ENCODE peak calls at places on chromosome 16, in ten cellular contexts. L is breast epithelium, E is transverse colon, X is esophagus muscularis mucosa, N is fibroblast of lung, O is ascending aorta, I is tibial nerve, W is H9, R is endothelial cell, T is lower leg skin. Q is an unnamed sample.

GRCh38 chr16:27188633-27189032 is 14.7 kb upstream of the KDM8 start:
- DNase-seq in L (no peak), E (no peak), X (no peak), N (no peak), O (no peak), I (no peak), W (no peak), R (no peak), T (no peak), Q (no peak)

GRCh38 chr16:2814757-2815298 is 2.2 kb upstream of the PRSS21 start:
- DNase-seq in L (no peak), E (peak; percentile 4), X (no peak), N (no peak), O (no peak), I (no peak), W (no peak), R (no peak), T (no peak), Q (no peak)

GRCh38 chr16:56608876-56609462 is 585 bp downstream of the MT2A start:
- DNase-seq in L (no peak), E (no peak), X (no peak), N (no peak), O (no peak), I (no peak), W (no peak), R (no peak), T (no peak), Q (no peak)

GRCh38 chr16:76228546-76229146 is 48.6 kb upstream of the CNTNAP4 start:
- DNase-seq in L (no peak), E (no peak), X (no peak), N (no peak), O (no peak), I (no peak), W (no peak), R (no peak), T (no peak), Q (no peak)

GRCh38 chr16:57564571-57565270 is 22.3 kb downstream of the ADGRG5 start:
- DNase-seq in L (peak; percentile 10), E (no peak), X (no peak), N (peak; percentile 41), O (no peak), I (no peak), W (no peak), R (no peak), T (no peak), Q (peak; percentile 48)

GRCh38 chr16:55058576-55058975 is 127.9 kb downstream of the IRX5 start:
- DNase-seq in L (no peak), E (no peak), X (no peak), N (no peak), O (no peak), I (no peak), W (no peak), R (no peak), T (peak; percentile 72), Q (no peak)

GRCh38 chr16:88626646-88627045 is 11.7 kb upstream of the IL17C start:
- DNase-seq in L (no peak), E (no peak), X (no peak), N (no peak), O (no peak), I (no peak), W (no peak), R (no peak), T (no peak), Q (no peak)

GRCh38 chr16:3467920-3468319 is 24.4 kb downstream of the NAA60 start:
- DNase-seq in L (no peak), E (no peak), X (no peak), N (peak; percentile 58), O (no peak), I (no peak), W (no peak), R (no peak), T (no peak), Q (no peak)

GRCh38 chr16:77767826-77768225 is 20.5 kb upstream of the VAT1L start:
- DNase-seq in L (no peak), E (no peak), X (no peak), N (no peak), O (no peak), I (no peak), W (no peak), R (no peak), T (no peak), Q (no peak)

GRCh38 chr16:68384293-68385255 is 63.7 kb downstream of the SMPD3 start:
- DNase-seq in L (no peak), E (no peak), X (no peak), N (no peak), O (no peak), I (no peak), W (peak; percentile 69), R (no peak), T (no peak), Q (no peak)

GRCh38 chr16:1309888-1310831 is 724 bp downstream of the UBE2I start:
- DNase-seq in L (peak; percentile 44), E (peak; percentile 65), X (no peak), N (peak; percentile 47), O (no peak), I (peak; percentile 45), W (no peak), R (no peak), T (peak; percentile 95), Q (no peak)

GRCh38 chr16:11049396-11050059 is 105.2 kb downstream of the CLEC16A start:
- DNase-seq in L (no peak), E (no peak), X (no peak), N (no peak), O (no peak), I (no peak), W (peak; percentile 42), R (no peak), T (peak; percentile 49), Q (no peak)

GRCh38 chr16:74449470-74449869 is 28.2 kb upstream of the CLEC18B start:
- DNase-seq in L (no peak), E (peak; percentile 30), X (no peak), N (no peak), O (no peak), I (peak; percentile 27), W (no peak), R (no peak), T (no peak), Q (no peak)
- TF ChIP-seq CTCF in L (no peak), E (no peak), X (no peak), N (peak; percentile 19), O (no peak), I (no peak), W (no peak), R (no peak), T (no peak), Q (no peak)

DNA sequence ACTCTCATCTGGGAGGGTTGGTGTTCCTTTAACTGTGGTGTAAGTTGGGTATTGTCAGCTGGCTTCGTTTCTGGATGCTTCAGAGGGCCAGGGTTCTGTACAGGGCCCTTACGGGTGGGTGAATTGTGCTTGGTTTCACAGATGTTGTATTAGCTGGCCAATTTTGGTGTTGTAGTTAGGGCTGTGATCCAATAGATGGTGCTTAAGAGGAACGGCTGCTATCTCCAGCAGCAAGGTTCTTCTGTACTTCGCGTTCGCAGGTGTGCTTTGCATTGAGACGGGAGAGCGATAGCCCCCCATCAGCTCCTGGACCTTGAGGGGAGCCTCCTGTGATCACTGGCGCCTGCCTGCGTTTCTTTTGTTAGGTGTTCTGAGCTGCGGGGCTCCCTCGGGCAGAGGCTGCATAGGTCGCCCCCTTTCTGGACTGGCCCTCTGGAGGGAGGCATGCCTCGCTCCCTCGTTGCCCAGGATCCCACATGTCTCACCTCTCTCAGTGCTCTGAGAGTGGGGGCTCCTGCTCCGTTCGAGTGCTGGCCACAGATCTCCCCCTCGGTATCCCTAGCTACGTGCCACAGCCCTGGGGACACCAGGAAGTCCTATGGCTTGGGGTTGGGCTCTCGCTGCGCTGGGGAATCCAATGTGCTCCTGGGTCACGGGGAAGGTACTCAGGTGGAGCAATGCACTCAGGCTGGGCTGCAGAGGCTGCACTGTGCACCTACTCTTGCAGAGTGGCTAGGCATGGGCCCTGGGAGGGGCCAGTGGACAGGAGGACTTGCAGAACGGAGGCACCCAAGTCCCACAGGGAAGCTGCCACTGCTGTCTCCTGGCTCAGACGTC is 844 bp upstream of the PRDM7 start:
- DNase-seq in L (peak; percentile 32), E (peak; percentile 34), X (no peak), N (peak; percentile 42), O (no peak), I (no peak), W (peak; percentile 40), R (no peak), T (peak; percentile 83), Q (no peak)
- TF ChIP-seq CTCF in L (no peak), E (no peak), X (no peak), N (no peak), O (no peak), I (no peak), W (peak; percentile 32), R (no peak), T (no peak), Q (peak; percentile 24)

DNA sequence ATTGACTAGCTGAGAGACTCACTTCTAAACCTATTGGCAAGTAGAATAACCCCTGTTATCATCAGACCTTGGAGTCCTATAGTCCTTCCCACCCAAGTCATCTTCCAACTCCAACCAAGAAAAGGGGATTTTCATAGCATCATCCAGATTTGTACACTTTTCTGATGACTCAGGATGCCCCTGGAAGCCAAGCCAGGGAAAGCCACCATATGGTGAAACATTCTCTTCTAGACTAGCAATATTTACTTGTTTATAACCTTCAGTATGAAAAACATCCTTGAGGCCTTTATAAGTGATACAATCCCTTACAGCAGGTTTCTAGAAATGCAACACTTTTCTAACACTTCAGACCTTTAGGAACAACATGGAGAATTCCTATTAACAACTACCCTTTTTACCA is 618.9 kb upstream of the CDH11 start:
- DNase-seq in L (no peak), E (no peak), X (no peak), N (no peak), O (no peak), I (no peak), W (no peak), R (no peak), T (no peak), Q (no peak)
- TF ChIP-seq CTCF in L (no peak), E (no peak), X (no peak), N (no peak), O (no peak), I (no peak), W (no peak), R (no peak), T (no peak), Q (no peak)

GRCh38 chr16:181668-182021 is 1.4 kb downstream of the HBQ1 start:
- DNase-seq in L (no peak), E (no peak), X (no peak), N (no peak), O (no peak), I (no peak), W (no peak), R (no peak), T (no peak), Q (no peak)

GRCh38 chr16:179431-179830 is 828 bp upstream of the HBQ1 start:
- DNase-seq in L (no peak), E (no peak), X (no peak), N (no peak), O (no peak), I (no peak), W (no peak), R (no peak), T (no peak), Q (no peak)

GRCh38 chr16:180921-181667 is 835 bp downstream of the HBQ1 start:
- DNase-seq in L (no peak), E (peak; percentile 82), X (no peak), N (peak; percentile 57), O (no peak), I (peak; percentile 67), W (peak; percentile 91), R (peak; percentile 88), T (peak; percentile 94), Q (peak; percentile 88)

GRCh38 chr16:177981-178676 is 1.6 kb downstream of the HBA1 start:
- DNase-seq in L (no peak), E (no peak), X (no peak), N (no peak), O (no peak), I (no peak), W (no peak), R (no peak), T (no peak), Q (no peak)

GRCh38 chr16:180101-180920 is at the start of gene HBQ1:
- DNase-seq in L (no peak), E (no peak), X (no peak), N (no peak), O (no peak), I (no peak), W (peak; percentile 57), R (peak; percentile 85), T (no peak), Q (peak; percentile 79)
- TF ChIP-seq CTCF in L (no peak), E (no peak), X (peak; percentile 27), N (peak; percentile 10), O (peak; percentile 14), I (peak; percentile 34), W (peak; percentile 68), R (peak; percentile 81), T (no peak), Q (peak; percentile 78)